ENCODE peak calls at places on chromosomes 4 and X, in four cellular contexts. O is HCEC 1CT, H is M059J, F is GM23338. Q is an unnamed sample.

GRCh38 chrX:46994096-46994495 is 81.9 kb downstream of the JADE3 start:
- DNase-seq in O (no peak), H (no peak), F (no peak), Q (peak; percentile 71)

GRCh38 chrX:106481341-106481740 is 130.4 kb upstream of the RADX start:
- DNase-seq in O (peak; percentile 33), H (peak; percentile 44), F (peak; percentile 67), Q (peak; percentile 31)

GRCh38 chrX:14027511-14028019 is 2.1 kb downstream of the GEMIN8 start:
- DNase-seq in O (peak; percentile 66), H (peak; percentile 76), F (no peak), Q (peak; percentile 90)

GRCh38 chrX:123993904-123994635 is 32.6 kb downstream of the STAG2 start:
- DNase-seq in O (peak; percentile 15), H (peak; percentile 49), F (no peak), Q (no peak)

GRCh38 chr4:31088600-31089230 is 368.5 kb downstream of the PCDH7 start:
- DNase-seq in O (peak; percentile 76), H (peak; percentile 26), F (no peak), Q (no peak)

GRCh38 chrX:1222511-1223252 is 10.2 kb upstream of the CRLF2 start:
- DNase-seq in O (peak; percentile 12), H (peak; percentile 64), F (no peak), Q (no peak)

GRCh38 chr4:33715996-33716395 is 2528.3 kb downstream of the ARAP2 start:
- DNase-seq in O (peak; percentile 83), H (peak; percentile 91), F (no peak), Q (peak; percentile 24)

GRCh38 chrX:66016905-66017658 is 22.8 kb downstream of the VSIG4 start:
- DNase-seq in O (no peak), H (no peak), F (no peak), Q (no peak)

GRCh38 chr4:187929024-187929423 is 66.5 kb upstream of the ZFP42 start:
- DNase-seq in O (no peak), H (peak; percentile 18), F (peak; percentile 80), Q (no peak)

GRCh38 chr4:40622913-40623312 is 6.8 kb downstream of the RBM47 start:
- DNase-seq in O (no peak), H (peak; percentile 71), F (no peak), Q (no peak)

GRCh38 chr4:141858437-141858836 is 222.1 kb downstream of the IL15 start:
- DNase-seq in O (no peak), H (no peak), F (no peak), Q (peak; percentile 27)

GRCh38 chr4:105246712-105247111 is 100.0 kb downstream of the TET2 start:
- DNase-seq in O (peak; percentile 56), H (peak; percentile 19), F (no peak), Q (no peak)

GRCh38 chr4:76943129-76943620 is 6.4 kb upstream of the SEPTIN11 start:
- DNase-seq in O (peak; percentile 42), H (peak; percentile 75), F (no peak), Q (no peak)

GRCh38 chr4:61572160-61572559 is 372.0 kb downstream of the ADGRL3 start:
- DNase-seq in O (peak; percentile 3), H (peak; percentile 3), F (no peak), Q (peak; percentile 57)

GRCh38 chrX:47143894-47144625 is 442 bp downstream of the NDUFB11 start:
- DNase-seq in O (peak; percentile 38), H (no peak), F (peak; percentile 59), Q (peak; percentile 37)

GRCh38 chr4:169080970-169081369 is 70.9 kb upstream of the CBR4 start:
- DNase-seq in O (no peak), H (peak; percentile 44), F (no peak), Q (peak; percentile 30)

GRCh38 chrX:41407816-41408215 is 39.3 kb upstream of the NYX start:
- DNase-seq in O (no peak), H (no peak), F (no peak), Q (no peak)

GRCh38 chrX:55907968-55908607 is 190.5 kb downstream of the RRAGB start:
- DNase-seq in O (peak; percentile 4), H (peak; percentile 60), F (peak; percentile 83), Q (peak; percentile 58)

GRCh38 chr4:10161840-10162239 is 45.2 kb upstream of the WDR1 start:
- DNase-seq in O (no peak), H (no peak), F (no peak), Q (no peak)

GRCh38 chr4:94469221-94469784 is 17.6 kb downstream of the PDLIM5 start:
- DNase-seq in O (no peak), H (no peak), F (no peak), Q (no peak)

GRCh38 chr4:11614426-11614825 is 185.7 kb upstream of the HS3ST1 start:
- DNase-seq in O (no peak), H (peak; percentile 59), F (no peak), Q (no peak)

GRCh38 chr4:105197777-105198176 is 51.1 kb downstream of the TET2 start:
- DNase-seq in O (peak; percentile 28), H (peak; percentile 5), F (no peak), Q (no peak)

GRCh38 chr4:186587416-186588018 is 32.1 kb upstream of the MTNR1A start:
- DNase-seq in O (peak; percentile 20), H (peak; percentile 35), F (peak; percentile 75), Q (peak; percentile 16)

GRCh38 chr4:176034498-176034897 is 31.1 kb upstream of the WDR17 start:
- DNase-seq in O (peak; percentile 35), H (peak; percentile 35), F (peak; percentile 66), Q (peak; percentile 38)

GRCh38 chr4:7781361-7781760 is 158.3 kb downstream of the AFAP1 start:
- DNase-seq in O (peak; percentile 20), H (no peak), F (no peak), Q (peak; percentile 64)

GRCh38 chr4:119841361-119841760 is 212.8 kb upstream of the PDE5A start:
- DNase-seq in O (no peak), H (peak; percentile 44), F (no peak), Q (no peak)

GRCh38 chrX:17839269-17839668 is 21.8 kb downstream of the RAI2 start:
- DNase-seq in O (no peak), H (no peak), F (peak; percentile 12), Q (no peak)

GRCh38 chr4:165635951-165636350 is 237.1 kb upstream of the TLL1 start:
- DNase-seq in O (no peak), H (no peak), F (no peak), Q (no peak)

Q was measured in foreskin melanocyte.